ENCODE peak calls at places on chromosomes 7 and 10, in ten cellular contexts. P is NCI-H524 treated with DMSO at 0.1 percent for 48 hours; M is NCI-H1092 treated with DMSO at 0.1 percent for 48 hours; Z is fibroblast of the conjunctiva; E is foreskin fibroblast; Q is CD8-positive, alpha-beta T cell; R is non-pigmented ciliary epithelial cell; N is fibroblast of mammary gland; G is stimulated activated CD8-positive, alpha-beta memory T cell treated with anti-CD3 and anti-CD28 coated beads, Interleukin-12 subunit alpha, Interleukin-12 subunit beta, amount 100 ng/mL, for 4 hours; Y is NAMALWA. K is an unnamed sample.

GRCh38 chr10:36526045-36526444 is 599.4 kb upstream of the ANKRD30A start:
- DNase-seq in P (no peak), M (no peak), Z (no peak), E (no peak), Q (no peak), R (no peak), N (no peak), G (no peak), Y (no peak), K (no peak)

GRCh38 chr7:35437619-35438275 is 183.8 kb upstream of the TBX20 start:
- DNase-seq in P (no peak), M (no peak), Z (no peak), E (no peak), Q (no peak), R (no peak), N (no peak), G (no peak), Y (no peak), K (no peak)

GRCh38 chr10:51896849-51897248 is 197.5 kb upstream of the CSTF2T start:
- DNase-seq in P (no peak), M (no peak), Z (peak), E (peak), Q (no peak), R (no peak), N (peak), G (no peak), Y (no peak), K (no peak)

GRCh38 chr10:129099486-129099885 is 367.6 kb upstream of the MGMT start:
- DNase-seq in P (no peak), M (no peak), Z (no peak), E (no peak), Q (no peak), R (no peak), N (no peak), G (no peak), Y (no peak), K (no peak)

GRCh38 chr7:66250711-66251110 is 45.6 kb downstream of the TPST1 start:
- DNase-seq in P (no peak), M (no peak), Z (no peak), E (peak), Q (no peak), R (peak), N (peak), G (no peak), Y (no peak), K (no peak)

GRCh38 chr7:131848033-131848432 is 291.6 kb upstream of the PODXL start:
- DNase-seq in P (no peak), M (no peak), Z (no peak), E (no peak), Q (no peak), R (no peak), N (no peak), G (no peak), Y (no peak), K (no peak)

GRCh38 chr7:122663733-122664132 is 35.2 kb downstream of the RNF133 start:
- DNase-seq in P (no peak), M (no peak), Z (no peak), E (no peak), Q (no peak), R (no peak), N (no peak), G (no peak), Y (no peak), K (no peak)

GRCh38 chr10:29858352-29859267 is 200.8 kb downstream of the JCAD start:
- DNase-seq in P (no peak), M (peak), Z (peak), E (peak), Q (no peak), R (no peak), N (peak), G (no peak), Y (no peak), K (peak)

GRCh38 chr10:47311900-47312662 is 10.2 kb upstream of the GDF2 start:
- DNase-seq in P (no peak), M (peak), Z (peak), E (peak), Q (peak), R (peak), N (peak), G (peak), Y (peak), K (peak)

GRCh38 chr10:131461093-131461492 is 149.6 kb upstream of the TCERG1L start:
- DNase-seq in P (no peak), M (no peak), Z (no peak), E (no peak), Q (no peak), R (no peak), N (no peak), G (no peak), Y (no peak), K (no peak)

GRCh38 chr7:157973971-157974677 is 613.5 kb downstream of the PTPRN2 start:
- DNase-seq in P (no peak), M (no peak), Z (no peak), E (no peak), Q (no peak), R (no peak), N (no peak), G (no peak), Y (no peak), K (no peak)

GRCh38 chr7:2663121-2663886 is 24.7 kb upstream of the AMZ1 start:
- DNase-seq in P (no peak), M (no peak), Z (no peak), E (no peak), Q (no peak), R (no peak), N (no peak), G (no peak), Y (no peak), K (no peak)

GRCh38 chr7:143410523-143411004 is 1.9 kb upstream of the EPHA1 start:
- DNase-seq in P (no peak), M (no peak), Z (no peak), E (peak), Q (no peak), R (no peak), N (peak), G (no peak), Y (no peak), K (no peak)

GRCh38 chr7:7176421-7177043 is 5.8 kb upstream of the C1GALT1 start:
- DNase-seq in P (no peak), M (no peak), Z (peak), E (peak), Q (no peak), R (peak), N (peak), G (no peak), Y (no peak), K (no peak)

GRCh38 chr7:74683799-74684198 is 26.3 kb downstream of the GTF2I start:
- DNase-seq in P (no peak), M (no peak), Z (no peak), E (no peak), Q (no peak), R (no peak), N (no peak), G (no peak), Y (no peak), K (no peak)

GRCh38 chr10:104277785-104278184 is 8.8 kb downstream of the GSTO2 start:
- DNase-seq in P (no peak), M (peak), Z (no peak), E (no peak), Q (no peak), R (no peak), N (no peak), G (no peak), Y (no peak), K (no peak)

GRCh38 chr10:46558411-46559185 is 2.1 kb upstream of the GPRIN2 start:
- DNase-seq in P (no peak), M (no peak), Z (no peak), E (no peak), Q (no peak), R (no peak), N (no peak), G (no peak), Y (no peak), K (peak)

GRCh38 chr7:107857541-107857912 is 33.5 kb upstream of the DLD start:
- DNase-seq in P (no peak), M (no peak), Z (peak), E (peak), Q (no peak), R (peak), N (peak), G (no peak), Y (no peak), K (no peak)

GRCh38 chr10:1477578-1477977 is 259.7 kb downstream of the ADARB2 start:
- DNase-seq in P (no peak), M (no peak), Z (no peak), E (no peak), Q (no peak), R (no peak), N (no peak), G (no peak), Y (no peak), K (no peak)

GRCh38 chr10:44010873-44011602 is 362.4 kb upstream of the ZNF32 start:
- DNase-seq in P (no peak), M (no peak), Z (no peak), E (no peak), Q (no peak), R (no peak), N (no peak), G (no peak), Y (no peak), K (peak)

GRCh38 chr10:94123253-94123995 is 129.7 kb downstream of the PLCE1 start:
- DNase-seq in P (no peak), M (no peak), Z (peak), E (peak), Q (no peak), R (no peak), N (peak), G (no peak), Y (no peak), K (no peak)

GRCh38 chr10:608331-609265 is 80.9 kb downstream of the DIP2C start:
- DNase-seq in P (no peak), M (no peak), Z (no peak), E (peak), Q (no peak), R (no peak), N (peak), G (no peak), Y (peak), K (no peak)

GRCh38 chr7:20330797-20331230 is at the start of gene ITGB8:
- DNase-seq in P (no peak), M (peak), Z (no peak), E (peak), Q (no peak), R (no peak), N (no peak), G (no peak), Y (no peak), K (no peak)

GRCh38 chr7:129781856-129782256 is 170.3 kb downstream of the NRF1 start:
- DNase-seq in P (peak), M (no peak), Z (no peak), E (no peak), Q (no peak), R (no peak), N (no peak), G (no peak), Y (no peak), K (no peak)

GRCh38 chr7:44112231-44112996 is 8.3 kb downstream of the AEBP1 start:
- DNase-seq in P (no peak), M (peak), Z (no peak), E (peak), Q (no peak), R (no peak), N (no peak), G (no peak), Y (no peak), K (peak)

GRCh38 chr7:140316165-140316661 is 82.1 kb downstream of the SLC37A3 start:
- DNase-seq in P (no peak), M (peak), Z (peak), E (peak), Q (no peak), R (peak), N (peak), G (no peak), Y (no peak), K (peak)

GRCh38 chr7:113710310-113711106 is 208.3 kb downstream of the PPP1R3A start:
- DNase-seq in P (peak), M (peak), Z (peak), E (peak), Q (no peak), R (peak), N (peak), G (no peak), Y (peak), K (peak)

GRCh38 chr10:115503546-115503945 is 410.4 kb downstream of the ATRNL1 start:
- DNase-seq in P (no peak), M (no peak), Z (no peak), E (no peak), Q (no peak), R (no peak), N (peak), G (no peak), Y (no peak), K (no peak)

GRCh38 chr7:130380121-130380860 is at the start of gene CPA1:
- DNase-seq in P (no peak), M (peak), Z (no peak), E (no peak), Q (no peak), R (no peak), N (no peak), G (no peak), Y (no peak), K (no peak)

GRCh38 chr10:73060738-73061635 is 35.7 kb downstream of the P4HA1 start:
- DNase-seq in P (no peak), M (peak), Z (no peak), E (peak), Q (no peak), R (no peak), N (peak), G (no peak), Y (peak), K (no peak)

GRCh38 chr7:99794585-99795502 is 10.9 kb upstream of the CYP3A4 start:
- DNase-seq in P (no peak), M (no peak), Z (no peak), E (peak), Q (no peak), R (no peak), N (peak), G (no peak), Y (no peak), K (no peak)

GRCh38 chr10:79153753-79154152 is 85.0 kb downstream of the ZMIZ1 start:
- DNase-seq in P (no peak), M (no peak), Z (no peak), E (no peak), Q (no peak), R (no peak), N (no peak), G (no peak), Y (no peak), K (no peak)

GRCh38 chr7:105087981-105088380 is 74.0 kb downstream of the KMT2E start:
- DNase-seq in P (no peak), M (no peak), Z (no peak), E (no peak), Q (no peak), R (no peak), N (no peak), G (no peak), Y (no peak), K (no peak)

GRCh38 chr10:34558093-34558492 is 257.0 kb downstream of the PARD3 start:
- DNase-seq in P (no peak), M (no peak), Z (no peak), E (no peak), Q (no peak), R (no peak), N (no peak), G (no peak), Y (no peak), K (no peak)

GRCh38 chr10:71685554-71686202 is 33.9 kb downstream of the C10orf105 start:
- DNase-seq in P (no peak), M (no peak), Z (no peak), E (no peak), Q (no peak), R (no peak), N (no peak), G (no peak), Y (no peak), K (no peak)

GRCh38 chr7:40115941-40116340 is 18.5 kb downstream of the MPLKIP start:
- DNase-seq in P (no peak), M (no peak), Z (no peak), E (no peak), Q (no peak), R (no peak), N (no peak), G (no peak), Y (no peak), K (no peak)

GRCh38 chr10:3820255-3820654 is 35.2 kb upstream of the KLF6 start:
- DNase-seq in P (peak), M (no peak), Z (peak), E (peak), Q (no peak), R (no peak), N (no peak), G (no peak), Y (no peak), K (no peak)